ENCODE peak calls at places on chromosomes 6 and 20, in six cellular contexts. Q is testis, W is PC-3, N is tibial nerve, G is endodermal cell, A is upper lobe of right lung. Y is an unnamed sample.

GRCh38 chr6:74715362-74716068 is 490.3 kb downstream of the COL12A1 start:
- DNase-seq in A (no peak), N (no peak), Q (no peak), G (no peak), W (peak; percentile 72), Y (no peak)

GRCh38 chr20:52484438-52484837 is 292.9 kb upstream of the ZFP64 start:
- DNase-seq in N (no peak), A (no peak), W (no peak), Q (no peak), G (no peak), Y (no peak)

GRCh38 chr20:48919882-48920526 is 1.5 kb upstream of the ARFGEF2 start:
- DNase-seq in N (no peak), A (no peak), G (no peak), Q (no peak), W (no peak), Y (no peak)

GRCh38 chr6:138227316-138227781 is 9.1 kb upstream of the PBOV1 start:
- DNase-seq in Q (no peak), G (no peak), A (peak; percentile 67), N (no peak), W (peak; percentile 37), Y (no peak)

GRCh38 chr6:5398530-5398929 is 137.2 kb downstream of the FARS2 start:
- DNase-seq in Q (no peak), A (no peak), W (peak; percentile 81), N (no peak), G (no peak), Y (no peak)

GRCh38 chr20:5848711-5849505 is 98.7 kb downstream of the SHLD1 start:
- DNase-seq in N (no peak), G (no peak), W (peak; percentile 84), A (no peak), Q (no peak), Y (no peak)

GRCh38 chr6:39152247-39152646 is 37.3 kb upstream of the SAYSD1 start:
- DNase-seq in N (no peak), W (no peak), A (no peak), Q (no peak), G (no peak), Y (no peak)

GRCh38 chr6:83870649-83871048 is 11.2 kb downstream of the CYB5R4 start:
- DNase-seq in G (no peak), Q (no peak), N (no peak), W (no peak), A (no peak), Y (no peak)

GRCh38 chr6:25750911-25751310 is 3.6 kb upstream of the SLC17A4 start:
- DNase-seq in G (no peak), A (no peak), Q (no peak), W (no peak), N (no peak), Y (no peak)

GRCh38 chr20:3843490-3843889 is 3.1 kb upstream of the MAVS start:
- DNase-seq in Q (no peak), G (no peak), W (peak; percentile 86), N (no peak), A (no peak), Y (no peak)

GRCh38 chr20:61100489-61100888 is 151.6 kb upstream of the CDH4 start:
- DNase-seq in N (no peak), Q (no peak), G (no peak), A (no peak), W (no peak), Y (no peak)

GRCh38 chr6:69907981-69908498 is 41.7 kb downstream of the COL19A1 start:
- DNase-seq in A (no peak), G (no peak), Q (no peak), W (no peak), N (no peak), Y (no peak)

GRCh38 chr20:841568-842546 is 8.3 kb downstream of the FAM110A start:
- DNase-seq in G (peak; percentile 85), Q (no peak), A (peak; percentile 89), N (no peak), W (peak; percentile 80), Y (no peak)

GRCh38 chr6:37321516-37321915 is 32.3 kb upstream of the RNF8 start:
- DNase-seq in Q (no peak), W (no peak), G (no peak), A (no peak), N (no peak), Y (no peak)

GRCh38 chr20:37081717-37082289 is 14.0 kb downstream of the RBL1 start:
- DNase-seq in W (no peak), Q (peak; percentile 23), N (peak; percentile 14), G (peak; percentile 60), A (no peak), Y (peak; percentile 33)

GRCh38 chr20:43963872-43964791 is 49.5 kb downstream of the TOX2 start:
- DNase-seq in G (peak; percentile 32), W (peak; percentile 56), A (peak; percentile 65), Q (peak; percentile 66), N (no peak), Y (peak; percentile 74)

GRCh38 chr6:31734247-31734702 is 2.1 kb downstream of the CLIC1 start:
- DNase-seq in A (no peak), Q (no peak), W (no peak), G (no peak), N (no peak), Y (no peak)

GRCh38 chr6:107977283-107977682 is 19.3 kb upstream of the SEC63 start:
- DNase-seq in W (peak; percentile 64), Q (no peak), N (no peak), G (no peak), A (no peak), Y (no peak)

GRCh38 chr6:44131880-44132279 is 4.5 kb downstream of the TMEM63B start:
- DNase-seq in N (no peak), W (no peak), Q (no peak), A (no peak), G (peak; percentile 64), Y (no peak)

GRCh38 chr6:105879902-105880547 is 206.1 kb upstream of the PRDM1 start:
- DNase-seq in N (no peak), Q (peak; percentile 41), A (peak; percentile 71), G (no peak), W (no peak), Y (no peak)

GRCh38 chr6:2695464-2696095 is 55.1 kb downstream of the MYLK4 start:
- DNase-seq in N (no peak), A (no peak), Q (no peak), W (peak; percentile 78), G (no peak), Y (no peak)

GRCh38 chr6:5671604-5672559 is 334.8 kb downstream of the NRN1 start:
- DNase-seq in A (no peak), G (peak; percentile 67), N (no peak), W (no peak), Q (no peak), Y (no peak)

GRCh38 chr20:8131598-8132014 is 460 bp upstream of the PLCB1 start:
- DNase-seq in Q (no peak), N (peak; percentile 15), W (peak; percentile 21), A (no peak), G (no peak), Y (no peak)

GRCh38 chr6:110173506-110174132 is 5.9 kb downstream of the WASF1 start:
- DNase-seq in Q (peak; percentile 22), N (no peak), A (no peak), W (no peak), G (peak; percentile 41), Y (no peak)

GRCh38 chr20:47300071-47300470 is 56.4 kb downstream of the ZMYND8 start:
- DNase-seq in A (no peak), Q (no peak), N (no peak), G (no peak), W (no peak), Y (no peak)

GRCh38 chr6:38573800-38574395 is 65.8 kb downstream of the BTBD9 start:
- DNase-seq in A (no peak), W (no peak), Q (no peak), N (no peak), G (no peak), Y (no peak)

DNA sequence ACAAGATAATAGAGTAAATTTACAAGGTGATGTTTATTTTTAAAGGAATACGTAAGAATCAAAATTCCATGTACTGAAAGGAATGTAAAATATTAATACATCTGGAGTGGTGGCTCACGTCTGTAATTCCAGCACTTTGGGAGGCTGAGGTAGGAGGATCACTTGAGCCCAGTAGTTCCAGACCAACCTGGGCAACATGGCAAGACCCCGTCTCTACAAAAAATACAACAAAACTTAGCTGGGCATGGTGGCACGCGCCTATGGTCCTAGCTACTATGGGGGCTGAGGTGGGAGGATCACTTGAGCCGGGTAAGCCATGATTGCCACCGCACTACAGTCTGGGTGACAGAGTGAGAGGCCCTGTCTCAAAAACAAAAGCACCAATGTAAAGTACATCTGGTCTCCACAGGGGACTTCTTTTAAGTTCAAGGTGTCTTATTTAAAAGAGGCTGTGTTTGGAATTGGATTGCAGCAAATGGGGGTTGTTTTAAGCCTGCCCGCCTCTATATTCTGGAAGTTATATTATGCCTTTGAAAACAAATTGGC is 36.9 kb downstream of the ARID1B start:
- DNase-seq in G (peak; percentile 46), A (no peak), Q (no peak), W (no peak), N (no peak), Y (no peak)
- H3K4me1 ChIP-seq in G (peaks cover 13% of the 10 kb centered on the region), A (peaks cover 48% of the 10 kb centered on the region), Q (peaks cover 21% of the 10 kb centered on the region), W (no peaks in the 10 kb centered on the region), N (no peaks in the 10 kb centered on the region), Y (peaks cover 82% of the 10 kb centered on the region)

DNA sequence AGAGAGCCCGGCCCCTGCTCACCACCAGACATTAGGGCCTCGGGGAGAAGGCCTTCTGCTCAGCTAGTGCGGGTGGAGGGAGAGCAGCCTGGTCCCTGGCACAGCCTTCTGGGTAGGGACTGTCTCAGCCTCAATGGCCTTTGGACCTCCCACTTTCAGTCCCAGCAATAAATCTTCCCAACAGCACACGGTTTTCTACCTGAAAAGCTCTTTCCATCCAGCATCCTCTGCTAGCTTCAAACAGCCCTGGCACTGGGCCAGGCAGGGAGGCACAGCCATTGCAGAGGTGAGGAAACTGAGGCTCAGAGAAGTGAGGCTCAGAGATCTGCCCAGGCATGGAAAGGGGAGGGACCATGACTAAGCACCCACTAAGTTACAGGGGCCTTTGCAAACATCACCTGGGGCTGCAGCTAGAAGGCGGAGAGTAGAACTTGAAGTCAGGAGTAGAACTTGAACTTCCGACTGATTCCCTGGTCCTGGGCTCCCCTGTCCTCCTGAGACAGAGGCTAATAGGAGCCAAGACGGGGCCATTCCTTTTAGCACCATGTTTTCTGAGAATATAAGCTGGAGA is 43.9 kb upstream of the NOL4L start:
- DNase-seq in N (no peak), Q (no peak), G (no peak), A (no peak), W (no peak), Y (no peak)
- TF ChIP-seq CTCF in N (no peak), Q (no peak), G (no peak), A (no peak), W (no peak), Y (no peak)

DNA sequence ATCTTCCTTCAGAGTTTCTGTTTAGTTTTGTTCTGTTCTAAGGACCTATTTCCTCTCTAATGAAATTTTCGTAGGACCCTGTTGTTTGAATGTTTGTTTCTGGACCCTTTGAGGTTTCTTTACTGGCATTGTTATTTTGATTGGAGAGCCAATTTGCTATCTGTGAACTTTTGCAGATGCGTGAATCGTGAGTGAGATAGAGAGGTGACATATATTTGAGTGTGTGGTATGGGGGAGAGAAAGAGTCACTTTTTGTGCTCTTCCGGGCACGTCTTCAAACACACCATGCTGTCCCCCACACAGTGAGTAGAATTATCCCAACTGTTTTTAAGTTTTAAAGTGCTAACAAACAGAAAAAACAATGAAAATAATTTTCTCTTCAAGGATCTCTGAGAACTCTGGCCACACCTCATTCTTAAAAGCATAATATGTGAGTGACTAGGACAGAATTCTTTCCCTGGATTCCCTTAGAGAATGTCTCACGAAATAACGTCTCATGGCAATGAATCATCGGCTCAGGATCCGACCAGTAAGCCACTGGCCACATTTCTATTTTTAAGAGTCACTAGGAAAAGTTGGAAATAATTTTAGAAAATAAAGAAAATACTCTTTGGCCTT is 235.6 kb upstream of the ZNF217 start:
- DNase-seq in G (no peak), A (no peak), W (peak; percentile 99), Q (no peak), N (no peak), Y (no peak)
- H3K4me3 ChIP-seq in G (peak overlapping the region; percentile 30), A (peak overlapping the region; percentile 30), W (peak overlapping the region; percentile 61), Q (no peak overlapping the region), N (peak overlapping the region; percentile 1), Y (peak overlapping the region; percentile 33)

GRCh38 chr6:167956983-167957492 is 40.4 kb upstream of the KIF25 start:
- DNase-seq in G (no peak), W (peak; percentile 62), A (no peak), Q (no peak), N (no peak), Y (no peak)
- H3K4me1 ChIP-seq in G (peaks cover 4% of the 10 kb centered on the region), W (peaks cover 20% of the 10 kb centered on the region), A (no peaks in the 10 kb centered on the region), Q (no peaks in the 10 kb centered on the region), N (no peaks in the 10 kb centered on the region), Y (no peaks in the 10 kb centered on the region)